ENCODE peak calls at places on chromosomes 1 and 21, in five cellular contexts. One of them, this sample, is unnamed.

GRCh38 chr1:184193451-184193850 is 141.9 kb downstream of the TSEN15 start:
- DNase-seq in kidney epithelial cell: no peak
- DNase-seq in mucosa of descending colon: no peak
- DNase-seq in lower leg skin: no peak
- DNase-seq in CD8-positive, alpha-beta T cell: no peak
- DNase-seq in this sample: no peak

GRCh38 chr21:24255591-24255990 is 1351.7 kb downstream of the MRPL39 start:
- DNase-seq in lower leg skin: no peak
- DNase-seq in kidney epithelial cell: no peak
- DNase-seq in CD8-positive, alpha-beta T cell: no peak
- DNase-seq in mucosa of descending colon: no peak
- DNase-seq in this sample: no peak

GRCh38 chr1:86872086-86872485 is 41.8 kb downstream of the SELENOF start:
- DNase-seq in CD8-positive, alpha-beta T cell: no peak
- DNase-seq in lower leg skin: no peak
- DNase-seq in kidney epithelial cell: no peak
- DNase-seq in mucosa of descending colon: no peak
- DNase-seq in this sample: peak

GRCh38 chr21:38315155-38315554 is 58.4 kb downstream of the KCNJ15 start:
- DNase-seq in lower leg skin: no peak
- DNase-seq in mucosa of descending colon: no peak
- DNase-seq in kidney epithelial cell: no peak
- DNase-seq in CD8-positive, alpha-beta T cell: no peak
- DNase-seq in this sample: no peak

GRCh38 chr1:44932151-44932550 is 54.2 kb downstream of the EIF2B3 start:
- DNase-seq in kidney epithelial cell: no peak
- DNase-seq in CD8-positive, alpha-beta T cell: no peak
- DNase-seq in mucosa of descending colon: no peak
- DNase-seq in lower leg skin: no peak
- DNase-seq in this sample: no peak

GRCh38 chr1:203672354-203672753 is 45.7 kb downstream of the ATP2B4 start:
- DNase-seq in CD8-positive, alpha-beta T cell: no peak
- DNase-seq in kidney epithelial cell: no peak
- DNase-seq in mucosa of descending colon: peak
- DNase-seq in lower leg skin: no peak
- DNase-seq in this sample: peak

GRCh38 chr1:43275826-43276620 is 6.2 kb downstream of the TMEM125 start:
- DNase-seq in kidney epithelial cell: no peak
- DNase-seq in lower leg skin: peak
- DNase-seq in mucosa of descending colon: no peak
- DNase-seq in CD8-positive, alpha-beta T cell: no peak
- DNase-seq in this sample: no peak

GRCh38 chr1:2212542-2213491 is 15.3 kb upstream of the SKI start:
- DNase-seq in CD8-positive, alpha-beta T cell: peak
- DNase-seq in kidney epithelial cell: no peak
- DNase-seq in mucosa of descending colon: peak
- DNase-seq in lower leg skin: peak
- DNase-seq in this sample: peak

GRCh38 chr1:208161005-208161404 is 83.2 kb downstream of the PLXNA2 start:
- DNase-seq in CD8-positive, alpha-beta T cell: no peak
- DNase-seq in lower leg skin: no peak
- DNase-seq in kidney epithelial cell: no peak
- DNase-seq in mucosa of descending colon: no peak
- DNase-seq in this sample: no peak

GRCh38 chr1:171142451-171143121 is 42.5 kb upstream of the FMO2 start:
- DNase-seq in mucosa of descending colon: no peak
- DNase-seq in kidney epithelial cell: no peak
- DNase-seq in lower leg skin: no peak
- DNase-seq in CD8-positive, alpha-beta T cell: no peak
- DNase-seq in this sample: peak

GRCh38 chr1:59703918-59704378 is 110.8 kb upstream of the HOOK1 start:
- DNase-seq in lower leg skin: no peak
- DNase-seq in mucosa of descending colon: no peak
- DNase-seq in CD8-positive, alpha-beta T cell: no peak
- DNase-seq in kidney epithelial cell: no peak
- DNase-seq in this sample: no peak

GRCh38 chr1:84996846-84997666 is at the start of gene MCOLN2:
- DNase-seq in CD8-positive, alpha-beta T cell: peak
- DNase-seq in kidney epithelial cell: no peak
- DNase-seq in lower leg skin: no peak
- DNase-seq in mucosa of descending colon: peak
- DNase-seq in this sample: no peak

GRCh38 chr1:173164686-173165085 is 42.4 kb downstream of the TNFSF4 start:
- DNase-seq in kidney epithelial cell: peak
- DNase-seq in lower leg skin: no peak
- DNase-seq in mucosa of descending colon: no peak
- DNase-seq in CD8-positive, alpha-beta T cell: no peak
- DNase-seq in this sample: no peak

GRCh38 chr1:6144175-6144574 is 35.9 kb downstream of the CHD5 start:
- DNase-seq in mucosa of descending colon: no peak
- DNase-seq in lower leg skin: no peak
- DNase-seq in CD8-positive, alpha-beta T cell: no peak
- DNase-seq in kidney epithelial cell: no peak
- DNase-seq in this sample: no peak

GRCh38 chr1:56389813-56390539 is 189.4 kb downstream of the PLPP3 start:
- DNase-seq in CD8-positive, alpha-beta T cell: no peak
- DNase-seq in lower leg skin: no peak
- DNase-seq in kidney epithelial cell: no peak
- DNase-seq in mucosa of descending colon: no peak
- DNase-seq in this sample: no peak

GRCh38 chr21:26057488-26058170 is 112.9 kb downstream of the APP start:
- DNase-seq in lower leg skin: no peak
- DNase-seq in kidney epithelial cell: no peak
- DNase-seq in mucosa of descending colon: no peak
- DNase-seq in CD8-positive, alpha-beta T cell: no peak
- DNase-seq in this sample: no peak

GRCh38 chr1:104671684-104672353 is 922.1 kb downstream of the AMY1C start:
- DNase-seq in CD8-positive, alpha-beta T cell: no peak
- DNase-seq in lower leg skin: no peak
- DNase-seq in mucosa of descending colon: no peak
- DNase-seq in kidney epithelial cell: no peak
- DNase-seq in this sample: no peak

GRCh38 chr1:245718123-245718522 is 563.3 kb downstream of the KIF26B start:
- DNase-seq in CD8-positive, alpha-beta T cell: no peak
- DNase-seq in mucosa of descending colon: no peak
- DNase-seq in kidney epithelial cell: no peak
- DNase-seq in lower leg skin: no peak
- DNase-seq in this sample: no peak

GRCh38 chr1:61631436-61631835 is 93.5 kb downstream of the TM2D1 start:
- DNase-seq in CD8-positive, alpha-beta T cell: no peak
- DNase-seq in mucosa of descending colon: no peak
- DNase-seq in kidney epithelial cell: no peak
- DNase-seq in lower leg skin: no peak
- DNase-seq in this sample: no peak

GRCh38 chr1:5342172-5342571 is 650.1 kb downstream of the NPHP4 start:
- DNase-seq in lower leg skin: no peak
- DNase-seq in kidney epithelial cell: no peak
- DNase-seq in CD8-positive, alpha-beta T cell: no peak
- DNase-seq in mucosa of descending colon: no peak
- DNase-seq in this sample: no peak

DNA sequence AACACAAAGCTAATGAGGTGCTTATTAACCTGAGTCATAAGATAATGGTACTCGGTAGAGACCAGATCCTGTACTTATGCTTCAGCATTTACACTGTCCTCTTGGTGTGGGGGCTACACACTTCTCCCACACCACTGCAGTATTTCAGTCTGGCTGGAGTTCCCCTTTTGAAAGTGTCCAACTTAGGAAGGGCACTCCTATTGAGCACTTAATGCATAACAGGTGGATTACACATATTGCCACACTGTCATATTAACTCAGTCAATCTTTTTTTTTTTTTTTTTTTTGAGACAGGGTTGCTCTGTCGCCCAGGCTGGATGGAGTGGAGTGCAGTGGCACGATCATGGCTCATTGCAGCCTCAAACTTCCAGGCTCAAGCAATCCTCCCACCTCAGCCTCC is 1.5 kb downstream of the GPATCH4 start:
- DNase-seq in kidney epithelial cell: no peak
- DNase-seq in lower leg skin: no peak
- DNase-seq in mucosa of descending colon: no peak
- DNase-seq in CD8-positive, alpha-beta T cell: no peak
- DNase-seq in this sample: no peak
- TF ChIP-seq CTCF in kidney epithelial cell: no peak
- TF ChIP-seq CTCF in lower leg skin: no peak
- TF ChIP-seq CTCF in mucosa of descending colon: no peak
- TF ChIP-seq CTCF in CD8-positive, alpha-beta T cell: no peak
- TF ChIP-seq CTCF in this sample: no peak

DNA sequence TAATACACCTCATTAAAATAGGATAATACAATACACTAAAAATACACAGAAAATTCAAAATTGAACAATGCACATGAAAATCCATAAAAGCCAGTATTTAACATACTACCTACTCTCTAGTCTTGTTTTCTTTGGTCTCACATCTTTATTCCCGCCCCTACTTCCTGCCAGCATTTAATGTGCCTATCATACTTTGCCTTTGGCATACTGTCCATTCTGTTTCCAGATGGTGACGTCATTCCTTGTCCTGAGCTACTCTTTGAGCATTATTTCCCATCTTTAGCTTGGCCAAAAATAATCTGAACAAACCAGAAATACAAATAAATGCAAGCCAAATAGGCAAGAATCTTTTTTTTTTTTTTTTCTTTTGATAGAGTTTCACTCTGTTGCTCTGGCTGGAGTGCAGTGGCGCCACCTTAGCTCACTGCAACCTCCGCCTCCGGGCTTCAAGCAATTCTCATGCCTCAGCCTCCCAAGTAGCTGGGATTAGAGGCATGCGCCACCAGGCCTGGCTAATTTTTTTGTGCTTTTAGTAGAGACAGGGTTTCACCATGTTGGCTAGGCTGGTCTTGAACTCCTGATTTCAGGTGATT is 4.4 kb downstream of the HFM1 start:
- DNase-seq in kidney epithelial cell: no peak
- DNase-seq in lower leg skin: no peak
- DNase-seq in CD8-positive, alpha-beta T cell: no peak
- DNase-seq in mucosa of descending colon: no peak
- DNase-seq in this sample: no peak
- TF ChIP-seq CTCF in kidney epithelial cell: no peak
- TF ChIP-seq CTCF in lower leg skin: no peak
- TF ChIP-seq CTCF in CD8-positive, alpha-beta T cell: no peak
- TF ChIP-seq CTCF in mucosa of descending colon: no peak
- TF ChIP-seq CTCF in this sample: no peak

DNA sequence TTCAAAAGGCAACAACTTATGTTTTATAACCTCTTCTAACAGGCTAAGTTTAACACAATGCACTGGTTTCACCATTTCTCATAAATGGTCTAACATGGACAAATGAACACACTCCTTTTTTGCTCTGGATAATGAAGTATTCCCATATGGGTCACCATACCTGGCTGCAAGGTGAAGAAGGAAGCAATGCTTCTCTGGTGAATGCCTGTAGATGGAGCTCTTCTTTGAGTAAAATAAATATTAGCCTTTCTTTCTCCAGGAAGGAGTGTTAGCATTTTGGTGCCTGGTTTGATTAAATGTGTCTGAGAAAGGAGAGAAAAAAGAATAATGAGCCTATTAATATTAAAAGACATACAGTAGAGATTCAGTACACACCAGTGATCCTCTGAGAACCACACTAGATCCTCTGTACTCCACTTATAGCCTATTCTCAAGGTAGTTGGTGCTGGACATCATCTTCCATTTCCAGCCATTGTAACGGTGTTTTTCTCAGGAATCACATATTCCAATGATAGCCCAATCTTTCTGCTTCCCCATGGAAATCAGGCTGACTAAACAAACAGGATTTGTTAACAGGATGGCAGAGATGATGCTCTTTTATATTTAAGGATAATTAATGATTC is 17.6 kb downstream of the MTFR1L start:
- DNase-seq in mucosa of descending colon: no peak
- DNase-seq in CD8-positive, alpha-beta T cell: no peak
- DNase-seq in lower leg skin: no peak
- DNase-seq in kidney epithelial cell: no peak
- DNase-seq in this sample: no peak
- TF ChIP-seq CTCF in mucosa of descending colon: no peak
- TF ChIP-seq CTCF in CD8-positive, alpha-beta T cell: no peak
- TF ChIP-seq CTCF in lower leg skin: no peak
- TF ChIP-seq CTCF in kidney epithelial cell: peak
- TF ChIP-seq CTCF in this sample: peak

GRCh38 chr1:70143052-70143659 is 62.2 kb downstream of the LRRC40 start:
- DNase-seq in kidney epithelial cell: no peak
- DNase-seq in lower leg skin: no peak
- DNase-seq in CD8-positive, alpha-beta T cell: no peak
- DNase-seq in mucosa of descending colon: no peak
- DNase-seq in this sample: peak

GRCh38 chr1:70146488-70146887 is 58.9 kb downstream of the LRRC40 start:
- DNase-seq in CD8-positive, alpha-beta T cell: no peak
- DNase-seq in kidney epithelial cell: no peak
- DNase-seq in mucosa of descending colon: no peak
- DNase-seq in lower leg skin: no peak
- DNase-seq in this sample: no peak

GRCh38 chr1:70140894-70141293 is 64.5 kb downstream of the LRRC40 start:
- DNase-seq in lower leg skin: no peak
- DNase-seq in mucosa of descending colon: no peak
- DNase-seq in CD8-positive, alpha-beta T cell: no peak
- DNase-seq in kidney epithelial cell: no peak
- DNase-seq in this sample: no peak

GRCh38 chr1:70140343-70140742 is 65.0 kb downstream of the LRRC40 start:
- DNase-seq in kidney epithelial cell: no peak
- DNase-seq in CD8-positive, alpha-beta T cell: no peak
- DNase-seq in mucosa of descending colon: no peak
- DNase-seq in lower leg skin: no peak
- DNase-seq in this sample: peak

GRCh38 chr1:70142120-70142519 is 63.3 kb downstream of the LRRC40 start:
- DNase-seq in CD8-positive, alpha-beta T cell: no peak
- DNase-seq in lower leg skin: no peak
- DNase-seq in kidney epithelial cell: no peak
- DNase-seq in mucosa of descending colon: no peak
- DNase-seq in this sample: no peak
- TF ChIP-seq CTCF in CD8-positive, alpha-beta T cell: no peak
- TF ChIP-seq CTCF in lower leg skin: no peak
- TF ChIP-seq CTCF in kidney epithelial cell: no peak
- TF ChIP-seq CTCF in mucosa of descending colon: no peak
- TF ChIP-seq CTCF in this sample: peak

GRCh38 chr1:206914138-206914537 is 7.6 kb downstream of the FCMR start:
- DNase-seq in mucosa of descending colon: no peak
- DNase-seq in CD8-positive, alpha-beta T cell: no peak
- DNase-seq in lower leg skin: no peak
- DNase-seq in kidney epithelial cell: no peak
- DNase-seq in this sample: no peak
- TF ChIP-seq CTCF in mucosa of descending colon: no peak
- TF ChIP-seq CTCF in CD8-positive, alpha-beta T cell: no peak
- TF ChIP-seq CTCF in lower leg skin: no peak
- TF ChIP-seq CTCF in kidney epithelial cell: no peak
- TF ChIP-seq CTCF in this sample: no peak

This sample was measured in AG09319.